ENCODE peak calls at places on chromosomes 7 and 10, in eight cellular contexts. U, A, E, T, Z, G, O and N are unnamed samples.

GRCh38 chr10:90822508-90822907 is 35.3 kb downstream of the HTR7 start:
- DNase-seq in U (no peak), A (no peak), E (no peak), T (no peak), Z (no peak), G (no peak), O (no peak), N (no peak)

GRCh38 chr10:47024399-47025252 is 113.4 kb downstream of the PTPN20 start:
- DNase-seq in U (peak), A (peak), E (peak), T (peak), Z (peak), G (peak), O (peak), N (no peak)

GRCh38 chr7:149494738-149495368 is 2.8 kb downstream of the ZNF746 start:
- DNase-seq in U (no peak), A (no peak), E (no peak), T (no peak), Z (no peak), G (no peak), O (peak), N (no peak)

GRCh38 chr10:132036887-132037675 is 28.7 kb upstream of the JAKMIP3 start:
- DNase-seq in U (peak), A (no peak), E (no peak), T (peak), Z (peak), G (peak), O (no peak), N (no peak)

GRCh38 chr7:131431289-131431688 is 103.6 kb downstream of the MKLN1 start:
- DNase-seq in U (no peak), A (no peak), E (no peak), T (peak), Z (no peak), G (no peak), O (peak), N (peak)

GRCh38 chr7:67625257-67625713 is 628.7 kb downstream of the TYW1 start:
- DNase-seq in U (peak), A (peak), E (peak), T (peak), Z (peak), G (peak), O (peak), N (peak)

GRCh38 chr10:63766766-63767505 is 245.7 kb downstream of the REEP3 start:
- DNase-seq in U (no peak), A (no peak), E (no peak), T (no peak), Z (no peak), G (no peak), O (peak), N (no peak)

GRCh38 chr7:125383324-125383723 is 453.7 kb upstream of the POT1 start:
- DNase-seq in U (no peak), A (peak), E (no peak), T (no peak), Z (no peak), G (no peak), O (no peak), N (no peak)

GRCh38 chr10:46555366-46555712 is 1.1 kb downstream of the GPRIN2 start:
- DNase-seq in U (peak), A (no peak), E (no peak), T (no peak), Z (no peak), G (no peak), O (no peak), N (no peak)

GRCh38 chr7:146216371-146217041 is 99.9 kb downstream of the CNTNAP2 start:
- DNase-seq in U (no peak), A (no peak), E (no peak), T (no peak), Z (no peak), G (no peak), O (peak), N (no peak)

GRCh38 chr7:137846588-137847417 is at the start of gene DGKI:
- DNase-seq in U (peak), A (peak), E (peak), T (no peak), Z (peak), G (no peak), O (no peak), N (no peak)

GRCh38 chr10:71075066-71075758 is 137.2 kb upstream of the UNC5B start:
- DNase-seq in U (no peak), A (no peak), E (no peak), T (peak), Z (no peak), G (no peak), O (no peak), N (peak)

GRCh38 chr7:39949980-39950472 is at the start of gene CDK13:
- DNase-seq in U (peak), A (peak), E (peak), T (peak), Z (peak), G (peak), O (peak), N (peak)

GRCh38 chr7:130275826-130276291 is 9.2 kb downstream of the CPA2 start:
- DNase-seq in U (no peak), A (no peak), E (no peak), T (no peak), Z (no peak), G (no peak), O (no peak), N (no peak)

GRCh38 chr7:130274983-130275649 is 8.5 kb downstream of the CPA2 start:
- DNase-seq in U (peak), A (no peak), E (peak), T (no peak), Z (peak), G (no peak), O (no peak), N (no peak)

GRCh38 chr7:130278892-130279690 is 12.4 kb downstream of the CPA2 start:
- DNase-seq in U (no peak), A (no peak), E (no peak), T (no peak), Z (no peak), G (no peak), O (peak), N (no peak)

GRCh38 chr7:130276796-130277762 is 10.4 kb downstream of the CPA2 start:
- DNase-seq in U (no peak), A (no peak), E (no peak), T (no peak), Z (no peak), G (no peak), O (peak), N (no peak)

GRCh38 chr7:130277763-130278643 is 11.3 kb downstream of the CPA2 start:
- DNase-seq in U (peak), A (no peak), E (peak), T (peak), Z (peak), G (peak), O (peak), N (no peak)
- TF ChIP-seq CTCF in U (peak), A (no peak), E (peak), T (peak), Z (peak), G (peak), O (peak), N (peak)

GRCh38 chr10:118564652-118565051 is 30.8 kb downstream of the PRLHR start:
- DNase-seq in U (peak), A (no peak), E (no peak), T (no peak), Z (peak), G (peak), O (no peak), N (no peak)
- TF ChIP-seq CTCF in U (peak), A (no peak), E (peak), T (peak), Z (no peak), G (peak), O (peak), N (peak)

GRCh38 chr7:87507446-87507845 is 32.0 kb upstream of the ABCB4 start:
- DNase-seq in U (peak), A (no peak), E (no peak), T (no peak), Z (no peak), G (peak), O (no peak), N (no peak)
- TF ChIP-seq CTCF in U (peak), A (no peak), E (peak), T (peak), Z (no peak), G (peak), O (no peak), N (no peak)

DNA sequence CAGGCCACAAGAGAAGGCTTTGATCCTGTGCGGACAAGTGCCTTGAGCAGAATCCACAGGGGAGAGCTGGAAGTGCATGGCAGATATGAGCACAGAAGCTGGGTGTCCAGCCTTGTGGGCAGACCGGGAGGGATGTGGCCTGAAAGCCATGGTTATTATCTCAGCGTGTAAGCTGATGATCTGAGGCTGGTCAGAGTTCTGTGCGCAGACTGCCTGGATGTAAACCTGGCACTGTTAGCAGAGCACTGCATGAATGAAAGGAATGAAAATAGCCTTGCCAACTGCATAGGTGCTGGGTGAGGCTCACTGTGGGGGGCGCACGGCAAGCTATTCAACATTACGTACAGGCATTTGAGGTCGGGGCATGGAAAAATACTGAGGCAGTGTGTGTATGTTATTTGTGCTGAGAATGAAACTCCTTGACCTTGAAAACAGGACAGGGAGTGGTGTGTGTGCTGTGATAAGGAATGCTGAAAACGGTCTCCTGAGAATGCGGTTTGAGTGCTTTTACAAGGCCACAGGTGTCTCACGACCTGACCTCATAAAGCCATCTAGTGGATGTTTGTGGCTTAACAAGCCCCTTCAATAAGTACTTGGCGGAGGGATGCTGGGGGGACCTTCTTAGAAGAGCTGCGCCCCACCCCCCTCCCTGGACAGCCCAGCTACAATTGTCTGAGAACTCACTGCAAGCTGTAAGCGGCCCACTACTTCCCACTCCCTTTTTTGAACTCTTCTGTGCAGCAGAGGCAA is 18.7 kb downstream of the AKR1C1 start:
- DNase-seq in U (peak), A (peak), E (no peak), T (no peak), Z (no peak), G (no peak), O (peak), N (no peak)
- TF ChIP-seq CTCF in U (peak), A (peak), E (peak), T (peak), Z (peak), G (peak), O (peak), N (peak)

GRCh38 chr7:81256991-81257390 is 338.1 kb upstream of the SEMA3C start:
- DNase-seq in U (peak), A (no peak), E (peak), T (no peak), Z (peak), G (no peak), O (peak), N (no peak)
- TF ChIP-seq CTCF in U (peak), A (no peak), E (peak), T (peak), Z (no peak), G (peak), O (peak), N (peak)

GRCh38 chr10:125370578-125370977 is 210.2 kb upstream of the CTBP2 start:
- DNase-seq in U (peak), A (no peak), E (peak), T (no peak), Z (peak), G (no peak), O (no peak), N (no peak)
- TF ChIP-seq CTCF in U (peak), A (no peak), E (peak), T (no peak), Z (peak), G (no peak), O (no peak), N (no peak)